ENCODE peak calls at places on chromosomes 13 and 19, in nine cellular contexts. F is GM06990; S is fibroblast of the aortic adventitia; G is body of pancreas; M is hepatocyte; A is colonic mucosa; X is CD8-positive, alpha-beta T cell; U is mammary epithelial cell; E is Peyer's patch. K is an unnamed sample.

GRCh38 chr19:2229103-2230028 is 6.8 kb downstream of the PLEKHJ1 start:
- DNase-seq in F (no peak), S (no peak), G (no peak), M (no peak), A (no peak), X (no peak), U (no peak), E (no peak), K (no peak)

GRCh38 chr19:4977299-4978174 is 8.6 kb downstream of the KDM4B start:
- DNase-seq in F (no peak), S (peak), G (no peak), M (no peak), A (no peak), X (no peak), U (peak), E (no peak), K (no peak)

GRCh38 chr13:43289458-43290255 is 266.3 kb downstream of the DNAJC15 start:
- DNase-seq in F (no peak), S (no peak), G (no peak), M (no peak), A (no peak), X (no peak), U (no peak), E (no peak), K (no peak)

GRCh38 chr19:5968431-5969373 is 9.2 kb downstream of the RANBP3 start:
- DNase-seq in F (no peak), S (no peak), G (peak), M (no peak), A (no peak), X (no peak), U (peak), E (no peak), K (no peak)

GRCh38 chr13:76019421-76020044 is 383.4 kb downstream of the LMO7 start:
- DNase-seq in F (no peak), S (no peak), G (no peak), M (peak), A (peak), X (no peak), U (no peak), E (no peak), K (no peak)

GRCh38 chr13:75908137-75908536 is 272.0 kb downstream of the LMO7 start:
- DNase-seq in F (no peak), S (peak), G (no peak), M (no peak), A (peak), X (no peak), U (no peak), E (no peak), K (no peak)

GRCh38 chr19:35720648-35721047 is 2.8 kb downstream of the KMT2B start:
- DNase-seq in F (no peak), S (no peak), G (no peak), M (no peak), A (no peak), X (no peak), U (no peak), E (no peak), K (no peak)

GRCh38 chr13:38401276-38401675 is 51.6 kb downstream of the UFM1 start:
- DNase-seq in F (no peak), S (no peak), G (no peak), M (no peak), A (no peak), X (no peak), U (no peak), E (no peak), K (no peak)

GRCh38 chr19:15223649-15224371 is 8.4 kb downstream of the EPHX3 start:
- DNase-seq in F (no peak), S (no peak), G (no peak), M (no peak), A (no peak), X (no peak), U (no peak), E (no peak), K (no peak)

GRCh38 chr13:68927387-68928026 is 1180.1 kb upstream of the ATXN8OS start:
- DNase-seq in F (no peak), S (no peak), G (peak), M (peak), A (no peak), X (no peak), U (no peak), E (no peak), K (no peak)

GRCh38 chr19:54674021-54674617 is 11.3 kb downstream of the LILRB4 start:
- DNase-seq in F (no peak), S (peak), G (no peak), M (no peak), A (no peak), X (no peak), U (peak), E (no peak), K (peak)

GRCh38 chr13:93862259-93862658 is 617.2 kb downstream of the DCT start:
- DNase-seq in F (no peak), S (peak), G (no peak), M (no peak), A (no peak), X (no peak), U (no peak), E (no peak), K (no peak)

GRCh38 chr19:17420267-17420924 is 549 bp downstream of the MVB12A start:
- DNase-seq in F (no peak), S (peak), G (peak), M (peak), A (peak), X (no peak), U (peak), E (no peak), K (no peak)

GRCh38 chr13:111076156-111077013 is 38.7 kb upstream of the ARHGEF7 start:
- DNase-seq in F (no peak), S (no peak), G (no peak), M (no peak), A (no peak), X (no peak), U (no peak), E (no peak), K (no peak)

GRCh38 chr19:22784051-22784450 is at the start of gene ZNF99:
- DNase-seq in F (no peak), S (no peak), G (peak), M (no peak), A (no peak), X (no peak), U (no peak), E (no peak), K (no peak)

GRCh38 chr19:46721269-46722003 is 4.5 kb upstream of the PRKD2 start:
- DNase-seq in F (no peak), S (no peak), G (no peak), M (no peak), A (no peak), X (no peak), U (no peak), E (no peak), K (no peak)

GRCh38 chr13:80338781-80339577 is 1.9 kb downstream of the SPRY2 start:
- DNase-seq in F (peak), S (peak), G (peak), M (peak), A (peak), X (no peak), U (peak), E (peak), K (no peak)

GRCh38 chr13:27065582-27065981 is 106.0 kb downstream of the USP12 start:
- DNase-seq in F (no peak), S (no peak), G (no peak), M (no peak), A (no peak), X (no peak), U (no peak), E (no peak), K (no peak)

GRCh38 chr19:4361152-4362037 is 18.0 kb downstream of the MPND start:
- DNase-seq in F (peak), S (no peak), G (no peak), M (peak), A (no peak), X (no peak), U (no peak), E (no peak), K (no peak)

GRCh38 chr19:56333506-56333905 is 18.9 kb upstream of the ZSCAN5A start:
- DNase-seq in F (no peak), S (peak), G (peak), M (peak), A (peak), X (no peak), U (peak), E (peak), K (peak)

GRCh38 chr19:52007436-52007804 is 591 bp downstream of the ZNF615 start:
- DNase-seq in F (no peak), S (peak), G (peak), M (peak), A (no peak), X (no peak), U (no peak), E (no peak), K (no peak)

GRCh38 chr13:34847751-34848150 is 94.3 kb upstream of the NBEA start:
- DNase-seq in F (no peak), S (no peak), G (no peak), M (no peak), A (no peak), X (no peak), U (no peak), E (no peak), K (no peak)

GRCh38 chr13:71252191-71252704 is 614.8 kb downstream of the DACH1 start:
- DNase-seq in F (no peak), S (no peak), G (no peak), M (no peak), A (no peak), X (no peak), U (no peak), E (no peak), K (no peak)

GRCh38 chr13:86960876-86961275 is 710.3 kb upstream of the SLITRK5 start:
- DNase-seq in F (no peak), S (peak), G (no peak), M (no peak), A (no peak), X (no peak), U (peak), E (no peak), K (no peak)

GRCh38 chr13:40438999-40439797 is 227.2 kb downstream of the FOXO1 start:
- DNase-seq in F (no peak), S (peak), G (peak), M (peak), A (no peak), X (no peak), U (peak), E (no peak), K (no peak)

GRCh38 chr19:13521066-13521465 is 14.8 kb upstream of the CACNA1A start:
- DNase-seq in F (no peak), S (no peak), G (no peak), M (no peak), A (no peak), X (no peak), U (no peak), E (no peak), K (no peak)

GRCh38 chr19:13530720-13531119 is 24.4 kb upstream of the CACNA1A start:
- DNase-seq in F (no peak), S (no peak), G (no peak), M (no peak), A (no peak), X (no peak), U (no peak), E (no peak), K (no peak)

GRCh38 chr19:13526552-13526951 is 20.3 kb upstream of the CACNA1A start:
- DNase-seq in F (no peak), S (peak), G (no peak), M (no peak), A (no peak), X (no peak), U (peak), E (no peak), K (no peak)
- TF ChIP-seq CTCF in F (peak), S (peak), G (no peak), M (no peak), A (no peak), X (no peak), U (peak), E (no peak), K (peak)

GRCh38 chr13:20015763-20016162 is 57.2 kb downstream of the ZMYM2 start:
- DNase-seq in F (no peak), S (no peak), G (no peak), M (no peak), A (no peak), X (no peak), U (no peak), E (no peak), K (no peak)

GRCh38 chr13:20019033-20019432 is 60.5 kb downstream of the ZMYM2 start:
- DNase-seq in F (peak), S (no peak), G (no peak), M (no peak), A (no peak), X (no peak), U (no peak), E (no peak), K (no peak)

GRCh38 chr13:20016649-20017364 is 58.3 kb downstream of the ZMYM2 start:
- DNase-seq in F (no peak), S (no peak), G (no peak), M (no peak), A (no peak), X (no peak), U (no peak), E (no peak), K (no peak)

GRCh38 chr13:20017365-20017711 is 58.8 kb downstream of the ZMYM2 start:
- DNase-seq in F (no peak), S (no peak), G (no peak), M (no peak), A (no peak), X (no peak), U (no peak), E (no peak), K (no peak)
- H3K4me3 ChIP-seq in F (no peak), S (no peak), G (no peak), M (no peak), A (no peak), X (no peak), U (no peak), E (no peak), K (no peak)

GRCh38 chr13:54733639-54734038 is 1705.0 kb downstream of the OLFM4 start:
- DNase-seq in F (no peak), S (no peak), G (no peak), M (peak), A (no peak), X (no peak), U (no peak), E (no peak), K (no peak)
- TF ChIP-seq CTCF in F (no peak), S (no peak), G (no peak), M (peak), A (no peak), X (no peak), U (no peak), E (no peak), K (no peak)

DNA sequence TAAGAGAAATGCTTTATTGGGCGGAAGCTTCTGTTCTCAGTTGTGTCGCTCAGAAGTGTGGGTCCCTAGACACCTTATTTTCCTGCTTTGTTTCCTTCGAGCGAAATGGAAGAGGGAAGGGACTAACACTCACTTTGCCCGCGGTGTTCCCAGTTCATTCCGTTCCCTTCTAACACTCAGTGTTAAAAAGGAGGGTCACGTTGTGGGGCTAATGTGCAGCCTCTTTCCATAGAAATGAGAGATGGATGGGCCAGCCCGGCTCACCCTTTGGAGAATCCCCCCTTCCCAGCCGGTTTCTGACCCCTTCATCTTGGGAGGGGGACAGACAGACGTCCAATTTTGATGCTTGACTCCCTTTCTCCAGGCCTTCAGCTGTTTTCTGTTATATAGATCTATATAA is 2.3 kb downstream of the ATP11A start:
- DNase-seq in F (no peak), S (no peak), G (no peak), M (no peak), A (no peak), X (no peak), U (no peak), E (no peak), K (no peak)
- H3K4me3 ChIP-seq in F (peak), S (peak), G (no peak), M (peak), A (no peak), X (no peak), U (no peak), E (no peak), K (peak)

GRCh38 chr19:48587387-48587786 is 19.2 kb upstream of the SPACA4 start:
- DNase-seq in F (no peak), S (no peak), G (no peak), M (no peak), A (no peak), X (no peak), U (no peak), E (no peak), K (no peak)

GRCh38 chr19:48588670-48589399 is 17.7 kb upstream of the SPACA4 start:
- DNase-seq in F (peak), S (peak), G (peak), M (peak), A (peak), X (peak), U (peak), E (peak), K (peak)

GRCh38 chr19:48595833-48596232 is 10.7 kb upstream of the SPACA4 start:
- DNase-seq in F (no peak), S (no peak), G (no peak), M (no peak), A (no peak), X (no peak), U (no peak), E (no peak), K (no peak)

GRCh38 chr19:48595171-48595570 is 11.4 kb upstream of the SPACA4 start:
- DNase-seq in F (no peak), S (no peak), G (no peak), M (no peak), A (no peak), X (no peak), U (no peak), E (no peak), K (no peak)

GRCh38 chr19:48591021-48591420 is 15.5 kb upstream of the SPACA4 start:
- DNase-seq in F (no peak), S (no peak), G (no peak), M (no peak), A (no peak), X (no peak), U (no peak), E (no peak), K (no peak)
- TF ChIP-seq CTCF in F (no peak), S (no peak), G (no peak), M (no peak), A (no peak), X (no peak), U (no peak), E (no peak), K (no peak)

GRCh38 chr13:98411617-98412310 is 165.1 kb downstream of the STK24 start:
- DNase-seq in F (no peak), S (peak), G (peak), M (no peak), A (no peak), X (no peak), U (no peak), E (no peak), K (no peak)
- H3K4me3 ChIP-seq in F (no peak), S (no peak), G (no peak), M (no peak), A (no peak), X (peak), U (no peak), E (no peak), K (no peak)

GRCh38 chr13:24605923-24606372 is 74.3 kb upstream of the ATP12A start:
- DNase-seq in F (peak), S (peak), G (no peak), M (peak), A (no peak), X (no peak), U (peak), E (no peak), K (no peak)
- TF ChIP-seq CTCF in F (peak), S (peak), G (no peak), M (peak), A (no peak), X (peak), U (peak), E (peak), K (peak)

GRCh38 chr19:42191855-42192254 is 25.6 kb downstream of the DEDD2 start:
- DNase-seq in F (no peak), S (peak), G (peak), M (peak), A (peak), X (no peak), U (peak), E (no peak), K (no peak)
- H3K4me3 ChIP-seq in F (no peak), S (no peak), G (no peak), M (no peak), A (no peak), X (no peak), U (no peak), E (no peak), K (no peak)

DNA sequence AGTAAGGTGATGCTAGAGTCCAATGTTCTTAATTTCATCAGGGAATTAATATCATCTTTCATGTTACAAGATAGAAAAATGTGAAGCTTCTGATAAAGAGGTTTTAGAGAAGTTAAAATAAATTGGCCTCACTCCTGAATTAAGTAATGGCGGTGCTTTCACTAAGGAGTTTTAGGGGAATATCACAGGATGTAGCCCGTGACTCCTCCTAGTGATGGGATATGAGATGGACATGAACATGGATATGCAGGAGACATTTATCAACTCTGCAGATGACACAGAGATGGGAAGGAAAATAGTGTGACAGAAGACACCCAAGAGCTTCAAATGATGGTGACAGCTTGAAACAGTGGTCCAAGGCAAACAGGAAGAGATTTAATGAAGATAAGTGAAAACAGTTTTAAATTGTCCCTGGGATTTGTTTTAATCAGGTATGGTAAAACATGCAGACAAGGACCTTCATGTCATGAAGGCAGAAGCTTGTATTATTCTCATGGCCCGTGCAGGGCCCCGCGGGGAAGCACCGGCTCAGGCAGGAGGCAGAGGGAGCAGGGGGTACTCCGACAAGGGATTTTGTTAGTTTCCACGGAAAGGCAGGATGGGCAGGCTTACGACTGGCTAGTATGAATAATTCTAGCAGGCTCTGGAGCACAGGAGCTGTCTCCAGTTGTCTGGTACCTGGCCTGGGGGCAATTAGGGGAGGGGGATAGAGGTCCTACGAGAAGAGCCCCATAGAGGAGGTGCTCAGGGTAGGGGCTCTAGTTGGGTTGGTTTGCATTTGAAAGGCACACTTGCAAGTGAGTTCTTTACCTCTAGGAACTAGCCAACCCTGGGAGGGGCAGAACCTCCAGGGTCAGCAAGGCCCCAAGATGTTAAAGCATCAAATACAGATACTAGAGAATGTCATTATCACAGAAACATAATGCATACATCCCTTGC is 38.7 kb upstream of the FARP1 start:
- DNase-seq in F (no peak), S (peak), G (no peak), M (no peak), A (no peak), X (no peak), U (peak), E (no peak), K (no peak)
- TF ChIP-seq CTCF in F (no peak), S (peak), G (no peak), M (peak), A (no peak), X (no peak), U (peak), E (no peak), K (no peak)

DNA sequence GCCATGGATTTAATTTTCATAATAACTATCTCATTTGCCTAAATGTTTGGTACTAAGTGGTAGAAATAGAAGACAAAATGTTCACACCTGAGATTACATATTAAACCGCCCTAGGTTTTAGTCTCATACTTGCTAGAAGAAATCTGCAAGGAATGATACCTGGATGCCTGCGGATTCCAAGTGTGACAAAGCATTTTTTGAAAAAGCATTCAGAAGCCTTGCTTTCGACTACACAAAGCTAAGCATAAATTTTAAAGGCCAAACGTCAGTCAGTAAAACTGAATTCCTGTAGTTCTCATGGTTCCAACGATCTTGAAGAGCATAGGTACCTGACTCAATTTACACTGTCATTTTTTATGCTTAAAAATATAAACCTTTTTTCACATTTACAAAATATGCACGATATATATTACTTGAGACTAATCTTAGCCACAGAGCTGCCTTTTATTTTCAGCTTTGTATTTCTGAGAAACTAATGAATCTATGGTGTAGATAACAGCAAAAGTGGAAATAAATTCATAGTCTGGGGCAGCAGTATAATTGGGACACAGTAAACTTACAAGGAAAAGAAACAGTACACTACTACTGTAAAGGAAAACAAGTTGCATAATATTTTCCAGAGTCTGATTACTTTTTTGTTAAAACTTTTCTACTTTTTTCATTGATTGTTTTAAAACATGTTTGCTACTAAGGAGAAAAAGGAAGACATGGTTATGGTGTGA is 1.2 kb upstream of the LRRC63 start:
- DNase-seq in F (no peak), S (no peak), G (no peak), M (no peak), A (no peak), X (no peak), U (no peak), E (no peak), K (no peak)
- H3K4me3 ChIP-seq in F (no peak), S (no peak), G (no peak), M (peak), A (peak), X (peak), U (no peak), E (no peak), K (no peak)

K was measured in GM12864.